ENCODE peak calls at places on chromosomes 3 and 15, in seven cellular contexts. One of them, this sample, is unnamed.

GRCh38 chr3:143839980-143840379 is 8.3 kb downstream of the SLC9A9 start:
- DNase-seq in tibial artery: no peak
- DNase-seq in uterus: no peak
- DNase-seq in cardiac muscle cell: no peak
- DNase-seq in BE2C: no peak
- DNase-seq in CD8-positive, alpha-beta T cell: no peak
- DNase-seq in astrocyte: no peak
- DNase-seq in this sample: no peak

GRCh38 chr3:31610700-31611275 is 78.1 kb downstream of the STT3B start:
- DNase-seq in tibial artery: no peak
- DNase-seq in uterus: no peak
- DNase-seq in cardiac muscle cell: peak; percentile 34
- DNase-seq in BE2C: no peak
- DNase-seq in CD8-positive, alpha-beta T cell: no peak
- DNase-seq in astrocyte: peak; percentile 28
- DNase-seq in this sample: no peak

GRCh38 chr3:143166376-143166775 is 46.8 kb downstream of the CHST2 start:
- DNase-seq in tibial artery: no peak
- DNase-seq in uterus: no peak
- DNase-seq in cardiac muscle cell: no peak
- DNase-seq in BE2C: no peak
- DNase-seq in CD8-positive, alpha-beta T cell: no peak
- DNase-seq in astrocyte: no peak
- DNase-seq in this sample: no peak

GRCh38 chr3:105686324-105686897 is 182.4 kb downstream of the CBLB start:
- DNase-seq in tibial artery: no peak
- DNase-seq in uterus: no peak
- DNase-seq in cardiac muscle cell: no peak
- DNase-seq in BE2C: no peak
- DNase-seq in CD8-positive, alpha-beta T cell: no peak
- DNase-seq in astrocyte: no peak
- DNase-seq in this sample: no peak

GRCh38 chr3:20648294-20648693 is 462.3 kb upstream of the SGO1 start:
- DNase-seq in tibial artery: no peak
- DNase-seq in uterus: no peak
- DNase-seq in cardiac muscle cell: no peak
- DNase-seq in BE2C: no peak
- DNase-seq in CD8-positive, alpha-beta T cell: no peak
- DNase-seq in astrocyte: peak; percentile 91
- DNase-seq in this sample: no peak

GRCh38 chr15:74906193-74906449 is 530 bp downstream of the FAM219B start:
- DNase-seq in tibial artery: no peak
- DNase-seq in uterus: no peak
- DNase-seq in cardiac muscle cell: peak; percentile 62
- DNase-seq in BE2C: no peak
- DNase-seq in CD8-positive, alpha-beta T cell: no peak
- DNase-seq in astrocyte: no peak
- DNase-seq in this sample: no peak

GRCh38 chr15:39587910-39588530 is 7.1 kb downstream of the THBS1 start:
- DNase-seq in tibial artery: no peak
- DNase-seq in uterus: no peak
- DNase-seq in cardiac muscle cell: no peak
- DNase-seq in BE2C: no peak
- DNase-seq in CD8-positive, alpha-beta T cell: no peak
- DNase-seq in astrocyte: no peak
- DNase-seq in this sample: no peak

GRCh38 chr3:21163961-21164360 is 587.0 kb downstream of the ZNF385D start:
- DNase-seq in tibial artery: no peak
- DNase-seq in uterus: no peak
- DNase-seq in cardiac muscle cell: no peak
- DNase-seq in BE2C: no peak
- DNase-seq in CD8-positive, alpha-beta T cell: no peak
- DNase-seq in astrocyte: no peak
- DNase-seq in this sample: no peak

GRCh38 chr15:89378699-89379422 is 44.2 kb upstream of the POLG start:
- DNase-seq in tibial artery: no peak
- DNase-seq in uterus: no peak
- DNase-seq in cardiac muscle cell: no peak
- DNase-seq in BE2C: no peak
- DNase-seq in CD8-positive, alpha-beta T cell: no peak
- DNase-seq in astrocyte: no peak
- DNase-seq in this sample: no peak

GRCh38 chr15:62066663-62067447 is at the start of gene C2CD4A:
- DNase-seq in tibial artery: peak; percentile 74
- DNase-seq in uterus: peak; percentile 59
- DNase-seq in cardiac muscle cell: peak; percentile 91
- DNase-seq in BE2C: peak; percentile 50
- DNase-seq in CD8-positive, alpha-beta T cell: peak; percentile 34
- DNase-seq in astrocyte: peak; percentile 53
- DNase-seq in this sample: peak; percentile 97

GRCh38 chr3:64215084-64215483 is 10.2 kb downstream of the PRICKLE2 start:
- DNase-seq in tibial artery: no peak
- DNase-seq in uterus: no peak
- DNase-seq in cardiac muscle cell: no peak
- DNase-seq in BE2C: no peak
- DNase-seq in CD8-positive, alpha-beta T cell: no peak
- DNase-seq in astrocyte: no peak
- DNase-seq in this sample: no peak

GRCh38 chr3:5190147-5190791 is 2.8 kb downstream of the EDEM1 start:
- DNase-seq in tibial artery: no peak
- DNase-seq in uterus: no peak
- DNase-seq in cardiac muscle cell: no peak
- DNase-seq in BE2C: no peak
- DNase-seq in CD8-positive, alpha-beta T cell: no peak
- DNase-seq in astrocyte: no peak
- DNase-seq in this sample: no peak

GRCh38 chr15:75929799-75930565 is 26.3 kb downstream of the FBXO22 start:
- DNase-seq in tibial artery: no peak
- DNase-seq in uterus: no peak
- DNase-seq in cardiac muscle cell: peak; percentile 29
- DNase-seq in BE2C: no peak
- DNase-seq in CD8-positive, alpha-beta T cell: no peak
- DNase-seq in astrocyte: no peak
- DNase-seq in this sample: no peak

GRCh38 chr3:100471436-100471835 is 21.0 kb upstream of the TMEM45A start:
- DNase-seq in tibial artery: no peak
- DNase-seq in uterus: no peak
- DNase-seq in cardiac muscle cell: no peak
- DNase-seq in BE2C: no peak
- DNase-seq in CD8-positive, alpha-beta T cell: no peak
- DNase-seq in astrocyte: no peak
- DNase-seq in this sample: no peak

GRCh38 chr3:85576091-85576690 is 617.4 kb downstream of the CADM2 start:
- DNase-seq in tibial artery: no peak
- DNase-seq in uterus: peak; percentile 17
- DNase-seq in cardiac muscle cell: peak; percentile 59
- DNase-seq in BE2C: peak; percentile 68
- DNase-seq in CD8-positive, alpha-beta T cell: peak; percentile 1
- DNase-seq in astrocyte: no peak
- DNase-seq in this sample: peak; percentile 66

GRCh38 chr15:77001351-77001750 is 6.4 kb downstream of the PSTPIP1 start:
- DNase-seq in tibial artery: peak; percentile 55
- DNase-seq in uterus: no peak
- DNase-seq in cardiac muscle cell: no peak
- DNase-seq in BE2C: no peak
- DNase-seq in CD8-positive, alpha-beta T cell: no peak
- DNase-seq in astrocyte: no peak
- DNase-seq in this sample: no peak

GRCh38 chr3:138945646-138946553 is 1.0 kb downstream of the FOXL2 start:
- DNase-seq in tibial artery: no peak
- DNase-seq in uterus: no peak
- DNase-seq in cardiac muscle cell: peak; percentile 37
- DNase-seq in BE2C: no peak
- DNase-seq in CD8-positive, alpha-beta T cell: no peak
- DNase-seq in astrocyte: no peak
- DNase-seq in this sample: peak; percentile 55

GRCh38 chr15:90915216-90915807 is 12.2 kb downstream of the MAN2A2 start:
- DNase-seq in tibial artery: no peak
- DNase-seq in uterus: no peak
- DNase-seq in cardiac muscle cell: no peak
- DNase-seq in BE2C: no peak
- DNase-seq in CD8-positive, alpha-beta T cell: no peak
- DNase-seq in astrocyte: no peak
- DNase-seq in this sample: no peak
- TF ChIP-seq CTCF in tibial artery: no peak
- TF ChIP-seq CTCF in uterus: no peak
- TF ChIP-seq CTCF in cardiac muscle cell: no peak
- TF ChIP-seq CTCF in BE2C: no peak
- TF ChIP-seq CTCF in CD8-positive, alpha-beta T cell: no peak
- TF ChIP-seq CTCF in astrocyte: no peak
- TF ChIP-seq CTCF in this sample: no peak

GRCh38 chr15:70049701-70050445 is 47.8 kb downstream of the TLE3 start:
- DNase-seq in tibial artery: peak; percentile 42
- DNase-seq in uterus: peak; percentile 9
- DNase-seq in cardiac muscle cell: no peak
- DNase-seq in BE2C: peak; percentile 4
- DNase-seq in CD8-positive, alpha-beta T cell: no peak
- DNase-seq in astrocyte: no peak
- DNase-seq in this sample: no peak

GRCh38 chr15:70049115-70049514 is 48.6 kb downstream of the TLE3 start:
- DNase-seq in tibial artery: peak; percentile 47
- DNase-seq in uterus: no peak
- DNase-seq in cardiac muscle cell: no peak
- DNase-seq in BE2C: peak; percentile 2
- DNase-seq in CD8-positive, alpha-beta T cell: no peak
- DNase-seq in astrocyte: no peak
- DNase-seq in this sample: no peak

GRCh38 chr15:70051948-70052633 is 45.6 kb downstream of the TLE3 start:
- DNase-seq in tibial artery: peak; percentile 29
- DNase-seq in uterus: peak; percentile 8
- DNase-seq in cardiac muscle cell: no peak
- DNase-seq in BE2C: peak; percentile 2
- DNase-seq in CD8-positive, alpha-beta T cell: no peak
- DNase-seq in astrocyte: no peak
- DNase-seq in this sample: no peak

GRCh38 chr15:70050970-70051369 is 46.7 kb downstream of the TLE3 start:
- DNase-seq in tibial artery: peak; percentile 46
- DNase-seq in uterus: peak; percentile 11
- DNase-seq in cardiac muscle cell: no peak
- DNase-seq in BE2C: peak; percentile 4
- DNase-seq in CD8-positive, alpha-beta T cell: no peak
- DNase-seq in astrocyte: no peak
- DNase-seq in this sample: no peak

DNA sequence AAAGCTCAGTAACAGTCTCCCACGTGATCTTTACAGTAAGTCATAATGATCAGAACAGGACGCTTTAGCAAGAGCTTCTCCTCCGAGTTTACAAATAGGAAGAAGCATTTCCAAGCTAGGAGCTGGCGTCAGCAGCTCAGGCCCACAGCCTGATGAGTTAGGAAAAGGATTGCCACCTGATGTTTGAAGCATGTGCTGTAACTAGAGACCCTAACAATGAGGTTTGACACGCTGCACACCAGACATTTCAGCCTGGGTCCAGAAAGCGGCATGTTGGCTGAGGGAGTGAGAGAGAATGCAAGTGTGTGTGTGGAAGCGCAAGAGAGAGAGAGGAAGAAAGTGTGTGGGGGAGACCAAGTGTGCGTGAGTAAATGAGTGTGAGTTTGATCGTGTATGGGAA is 47.3 kb downstream of the TLE3 start:
- DNase-seq in tibial artery: no peak
- DNase-seq in uterus: peak; percentile 6
- DNase-seq in cardiac muscle cell: no peak
- DNase-seq in BE2C: no peak
- DNase-seq in CD8-positive, alpha-beta T cell: no peak
- DNase-seq in astrocyte: no peak
- DNase-seq in this sample: no peak
- H3K36me3 ChIP-seq in tibial artery: peaks cover 86% of the 10 kb centered on the region
- H3K36me3 ChIP-seq in uterus: no peaks in the 10 kb centered on the region
- H3K36me3 ChIP-seq in cardiac muscle cell: peaks cover 17% of the 10 kb centered on the region
- H3K36me3 ChIP-seq in BE2C: peaks cover 50% of the 10 kb centered on the region
- H3K36me3 ChIP-seq in CD8-positive, alpha-beta T cell: peaks cover 44% of the 10 kb centered on the region
- H3K36me3 ChIP-seq in astrocyte: peaks cover 18% of the 10 kb centered on the region
- H3K36me3 ChIP-seq in this sample: peaks cover 25% of the 10 kb centered on the region

DNA sequence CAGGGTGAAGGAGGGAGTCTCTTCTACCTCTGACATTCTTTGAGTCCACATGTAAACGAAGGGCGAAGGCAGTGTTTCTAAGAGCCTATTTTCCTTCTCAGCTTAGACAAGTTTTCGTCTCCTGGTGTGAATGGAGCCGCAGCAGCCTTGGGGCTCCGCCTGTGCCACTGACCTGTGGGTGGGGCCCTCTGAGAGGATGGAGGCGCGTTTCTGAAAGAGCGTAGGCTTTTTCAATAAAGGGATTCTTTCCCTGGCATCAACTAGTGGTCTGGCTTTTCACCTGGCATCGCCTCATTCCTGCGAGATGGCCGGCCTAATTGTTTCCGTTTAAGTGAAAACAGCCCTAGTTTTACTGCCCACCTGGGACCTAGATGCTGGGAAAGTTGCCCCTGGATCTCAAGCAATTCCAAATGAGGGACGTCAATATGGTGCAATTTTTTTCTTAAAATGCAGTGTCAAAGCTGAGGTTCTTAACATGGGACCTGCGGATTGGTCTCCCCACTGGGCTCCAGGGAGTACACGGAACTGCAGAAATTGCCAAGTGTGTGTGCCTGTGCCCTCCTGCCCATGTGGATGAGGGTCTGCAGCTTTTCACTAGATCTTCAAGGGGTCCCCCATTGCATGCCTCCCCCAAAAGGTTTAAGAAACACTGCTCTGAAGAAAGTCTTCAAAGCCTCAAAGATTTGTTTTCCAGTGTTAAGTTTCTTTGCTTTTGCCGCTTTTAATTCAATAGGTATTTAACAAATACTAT is 969 bp downstream of the GLDN start:
- DNase-seq in tibial artery: no peak
- DNase-seq in uterus: no peak
- DNase-seq in cardiac muscle cell: no peak
- DNase-seq in BE2C: no peak
- DNase-seq in CD8-positive, alpha-beta T cell: no peak
- DNase-seq in astrocyte: no peak
- DNase-seq in this sample: no peak
- H3K4me3 ChIP-seq in tibial artery: peak overlapping the region; percentile 68
- H3K4me3 ChIP-seq in uterus: no peak overlapping the region
- H3K4me3 ChIP-seq in cardiac muscle cell: peak overlapping the region; percentile 46
- H3K4me3 ChIP-seq in BE2C: peak overlapping the region; percentile 45
- H3K4me3 ChIP-seq in CD8-positive, alpha-beta T cell: no peak overlapping the region
- H3K4me3 ChIP-seq in astrocyte: peak overlapping the region; percentile 35
- H3K4me3 ChIP-seq in this sample: no peak overlapping the region

GRCh38 chr3:133573054-133573628 is 345 bp upstream of the CDV3 start:
- DNase-seq in tibial artery: peak; percentile 100
- DNase-seq in uterus: peak; percentile 100
- DNase-seq in cardiac muscle cell: peak; percentile 100
- DNase-seq in BE2C: peak; percentile 100
- DNase-seq in CD8-positive, alpha-beta T cell: peak; percentile 100
- DNase-seq in astrocyte: peak; percentile 100
- DNase-seq in this sample: peak; percentile 100

GRCh38 chr3:133575121-133575520 is 1.6 kb downstream of the CDV3 start:
- DNase-seq in tibial artery: no peak
- DNase-seq in uterus: no peak
- DNase-seq in cardiac muscle cell: no peak
- DNase-seq in BE2C: no peak
- DNase-seq in CD8-positive, alpha-beta T cell: no peak
- DNase-seq in astrocyte: no peak
- DNase-seq in this sample: no peak

GRCh38 chr3:133573629-133574194 is at the start of gene CDV3:
- DNase-seq in tibial artery: no peak
- DNase-seq in uterus: no peak
- DNase-seq in cardiac muscle cell: peak; percentile 87
- DNase-seq in BE2C: no peak
- DNase-seq in CD8-positive, alpha-beta T cell: no peak
- DNase-seq in astrocyte: no peak
- DNase-seq in this sample: no peak

GRCh38 chr3:133576169-133576568 is 2.7 kb downstream of the CDV3 start:
- DNase-seq in tibial artery: no peak
- DNase-seq in uterus: no peak
- DNase-seq in cardiac muscle cell: no peak
- DNase-seq in BE2C: no peak
- DNase-seq in CD8-positive, alpha-beta T cell: no peak
- DNase-seq in astrocyte: no peak
- DNase-seq in this sample: no peak

GRCh38 chr3:133574260-133574881 is 885 bp downstream of the CDV3 start:
- DNase-seq in tibial artery: peak; percentile 85
- DNase-seq in uterus: peak; percentile 70
- DNase-seq in cardiac muscle cell: peak; percentile 87
- DNase-seq in BE2C: peak; percentile 78
- DNase-seq in CD8-positive, alpha-beta T cell: peak; percentile 46
- DNase-seq in astrocyte: peak; percentile 72
- DNase-seq in this sample: peak; percentile 68
- TF ChIP-seq CTCF in tibial artery: no peak
- TF ChIP-seq CTCF in uterus: no peak
- TF ChIP-seq CTCF in cardiac muscle cell: peak; percentile 16
- TF ChIP-seq CTCF in BE2C: no peak
- TF ChIP-seq CTCF in CD8-positive, alpha-beta T cell: no peak
- TF ChIP-seq CTCF in astrocyte: no peak
- TF ChIP-seq CTCF in this sample: no peak